ENCODE peak calls at places on chromosomes 13 and 19, in eight cellular contexts. One of them, this sample, is unnamed.

GRCh38 chr13:69044629-69045028 is 1063.0 kb upstream of the ATXN8OS start:
- DNase-seq in lung: no peak
- DNase-seq in testis: no peak
- DNase-seq in cardiac muscle cell: no peak
- DNase-seq in Peyer's patch: no peak
- DNase-seq in adrenal gland: no peak
- DNase-seq in left lung: no peak
- DNase-seq in aorta: no peak
- DNase-seq in this sample: no peak

GRCh38 chr19:35901854-35902661 is at the start of gene HCST:
- DNase-seq in lung: no peak
- DNase-seq in testis: no peak
- DNase-seq in cardiac muscle cell: no peak
- DNase-seq in Peyer's patch: peak; percentile 71
- DNase-seq in adrenal gland: no peak
- DNase-seq in left lung: peak; percentile 42
- DNase-seq in aorta: no peak
- DNase-seq in this sample: peak; percentile 34

GRCh38 chr19:16366433-16367268 is 42.0 kb downstream of the KLF2 start:
- DNase-seq in lung: no peak
- DNase-seq in testis: peak; percentile 66
- DNase-seq in cardiac muscle cell: no peak
- DNase-seq in Peyer's patch: peak; percentile 60
- DNase-seq in adrenal gland: no peak
- DNase-seq in left lung: no peak
- DNase-seq in aorta: peak; percentile 55
- DNase-seq in this sample: no peak

GRCh38 chr19:34336781-34337271 is 28.2 kb upstream of the GPI start:
- DNase-seq in lung: no peak
- DNase-seq in testis: peak; percentile 31
- DNase-seq in cardiac muscle cell: peak; percentile 65
- DNase-seq in Peyer's patch: no peak
- DNase-seq in adrenal gland: no peak
- DNase-seq in left lung: no peak
- DNase-seq in aorta: no peak
- DNase-seq in this sample: no peak

GRCh38 chr13:50942630-50943311 is 33.2 kb downstream of the RNASEH2B start:
- DNase-seq in lung: no peak
- DNase-seq in testis: no peak
- DNase-seq in cardiac muscle cell: no peak
- DNase-seq in Peyer's patch: no peak
- DNase-seq in adrenal gland: no peak
- DNase-seq in left lung: no peak
- DNase-seq in aorta: no peak
- DNase-seq in this sample: no peak

GRCh38 chr13:93561553-93561952 is 334.9 kb downstream of the GPC6 start:
- DNase-seq in lung: no peak
- DNase-seq in testis: no peak
- DNase-seq in cardiac muscle cell: no peak
- DNase-seq in Peyer's patch: no peak
- DNase-seq in adrenal gland: no peak
- DNase-seq in left lung: no peak
- DNase-seq in aorta: no peak
- DNase-seq in this sample: no peak

GRCh38 chr19:17677002-17677401 is 11.2 kb downstream of the UNC13A start:
- DNase-seq in lung: no peak
- DNase-seq in testis: no peak
- DNase-seq in cardiac muscle cell: peak; percentile 20
- DNase-seq in Peyer's patch: no peak
- DNase-seq in adrenal gland: no peak
- DNase-seq in left lung: no peak
- DNase-seq in aorta: no peak
- DNase-seq in this sample: peak; percentile 55

GRCh38 chr13:34750078-34750703 is 191.9 kb upstream of the NBEA start:
- DNase-seq in lung: no peak
- DNase-seq in testis: peak; percentile 58
- DNase-seq in cardiac muscle cell: peak; percentile 7
- DNase-seq in Peyer's patch: no peak
- DNase-seq in adrenal gland: peak; percentile 24
- DNase-seq in left lung: no peak
- DNase-seq in aorta: no peak
- DNase-seq in this sample: no peak

GRCh38 chr13:19845758-19846157 is 17.7 kb downstream of the ZMYM5 start:
- DNase-seq in lung: no peak
- DNase-seq in testis: no peak
- DNase-seq in cardiac muscle cell: no peak
- DNase-seq in Peyer's patch: no peak
- DNase-seq in adrenal gland: peak; percentile 36
- DNase-seq in left lung: no peak
- DNase-seq in aorta: no peak
- DNase-seq in this sample: no peak

GRCh38 chr19:10289167-10289835 is 451 bp upstream of the ICAM5 start:
- DNase-seq in lung: peak; percentile 72
- DNase-seq in testis: no peak
- DNase-seq in cardiac muscle cell: peak; percentile 77
- DNase-seq in Peyer's patch: peak; percentile 48
- DNase-seq in adrenal gland: no peak
- DNase-seq in left lung: peak; percentile 69
- DNase-seq in aorta: no peak
- DNase-seq in this sample: peak; percentile 75

GRCh38 chr19:55472463-55472862 is 4.0 kb upstream of the ZNF628 start:
- DNase-seq in lung: no peak
- DNase-seq in testis: no peak
- DNase-seq in cardiac muscle cell: no peak
- DNase-seq in Peyer's patch: no peak
- DNase-seq in adrenal gland: no peak
- DNase-seq in left lung: no peak
- DNase-seq in aorta: no peak
- DNase-seq in this sample: no peak

GRCh38 chr13:23828866-23829265 is 60.3 kb downstream of the MIPEP start:
- DNase-seq in lung: no peak
- DNase-seq in testis: no peak
- DNase-seq in cardiac muscle cell: no peak
- DNase-seq in Peyer's patch: no peak
- DNase-seq in adrenal gland: no peak
- DNase-seq in left lung: no peak
- DNase-seq in aorta: no peak
- DNase-seq in this sample: no peak

GRCh38 chr19:15702590-15702930 is 25.3 kb upstream of the OR10H2 start:
- DNase-seq in lung: peak; percentile 74
- DNase-seq in testis: peak; percentile 65
- DNase-seq in cardiac muscle cell: no peak
- DNase-seq in Peyer's patch: peak; percentile 34
- DNase-seq in adrenal gland: peak; percentile 47
- DNase-seq in left lung: peak; percentile 42
- DNase-seq in aorta: peak; percentile 80
- DNase-seq in this sample: no peak

GRCh38 chr19:5232798-5233505 is 107.7 kb downstream of the PTPRS start:
- DNase-seq in lung: no peak
- DNase-seq in testis: no peak
- DNase-seq in cardiac muscle cell: no peak
- DNase-seq in Peyer's patch: no peak
- DNase-seq in adrenal gland: no peak
- DNase-seq in left lung: no peak
- DNase-seq in aorta: no peak
- DNase-seq in this sample: no peak
- H3K4me3 ChIP-seq in lung: no peak overlapping the region
- H3K4me3 ChIP-seq in testis: no peak overlapping the region
- H3K4me3 ChIP-seq in cardiac muscle cell: no peak overlapping the region
- H3K4me3 ChIP-seq in Peyer's patch: no peak overlapping the region
- H3K4me3 ChIP-seq in adrenal gland: no peak overlapping the region
- H3K4me3 ChIP-seq in left lung: no peak overlapping the region
- H3K4me3 ChIP-seq in aorta: no peak overlapping the region
- H3K4me3 ChIP-seq in this sample: no peak overlapping the region

GRCh38 chr19:39867133-39867532 is 21.0 kb upstream of the FBL start:
- DNase-seq in lung: no peak
- DNase-seq in testis: no peak
- DNase-seq in cardiac muscle cell: no peak
- DNase-seq in Peyer's patch: no peak
- DNase-seq in adrenal gland: no peak
- DNase-seq in left lung: no peak
- DNase-seq in aorta: peak; percentile 2
- DNase-seq in this sample: no peak
- H3K36me3 ChIP-seq in lung: no peaks in the 10 kb centered on the region
- H3K36me3 ChIP-seq in testis: no peaks in the 10 kb centered on the region
- H3K36me3 ChIP-seq in cardiac muscle cell: no peaks in the 10 kb centered on the region
- H3K36me3 ChIP-seq in Peyer's patch: no peaks in the 10 kb centered on the region
- H3K36me3 ChIP-seq in adrenal gland: no peaks in the 10 kb centered on the region
- H3K36me3 ChIP-seq in left lung: no peaks in the 10 kb centered on the region
- H3K36me3 ChIP-seq in aorta: no peaks in the 10 kb centered on the region
- H3K36me3 ChIP-seq in this sample: no peaks in the 10 kb centered on the region

GRCh38 chr19:45955905-45956608 is 17.6 kb downstream of the NOVA2 start:
- DNase-seq in lung: peak; percentile 46
- DNase-seq in testis: no peak
- DNase-seq in cardiac muscle cell: no peak
- DNase-seq in Peyer's patch: no peak
- DNase-seq in adrenal gland: no peak
- DNase-seq in left lung: no peak
- DNase-seq in aorta: peak; percentile 52
- DNase-seq in this sample: no peak

GRCh38 chr19:45952691-45953505 is 20.8 kb downstream of the NOVA2 start:
- DNase-seq in lung: no peak
- DNase-seq in testis: peak; percentile 86
- DNase-seq in cardiac muscle cell: peak; percentile 92
- DNase-seq in Peyer's patch: no peak
- DNase-seq in adrenal gland: peak; percentile 56
- DNase-seq in left lung: no peak
- DNase-seq in aorta: peak; percentile 86
- DNase-seq in this sample: peak; percentile 97

GRCh38 chr19:45953676-45954075 is 20.0 kb downstream of the NOVA2 start:
- DNase-seq in lung: no peak
- DNase-seq in testis: no peak
- DNase-seq in cardiac muscle cell: no peak
- DNase-seq in Peyer's patch: no peak
- DNase-seq in adrenal gland: no peak
- DNase-seq in left lung: no peak
- DNase-seq in aorta: no peak
- DNase-seq in this sample: no peak

GRCh38 chr19:45952341-45952690 is 21.3 kb downstream of the NOVA2 start:
- DNase-seq in lung: no peak
- DNase-seq in testis: no peak
- DNase-seq in cardiac muscle cell: no peak
- DNase-seq in Peyer's patch: no peak
- DNase-seq in adrenal gland: no peak
- DNase-seq in left lung: no peak
- DNase-seq in aorta: no peak
- DNase-seq in this sample: peak; percentile 84

GRCh38 chr19:45954132-45954531 is 19.5 kb downstream of the NOVA2 start:
- DNase-seq in lung: no peak
- DNase-seq in testis: no peak
- DNase-seq in cardiac muscle cell: no peak
- DNase-seq in Peyer's patch: no peak
- DNase-seq in adrenal gland: no peak
- DNase-seq in left lung: no peak
- DNase-seq in aorta: no peak
- DNase-seq in this sample: peak; percentile 41
- H3K27ac ChIP-seq in lung: no peak overlapping the region
- H3K27ac ChIP-seq in testis: no peak overlapping the region
- H3K27ac ChIP-seq in cardiac muscle cell: no peak overlapping the region
- H3K27ac ChIP-seq in Peyer's patch: no peak overlapping the region
- H3K27ac ChIP-seq in adrenal gland: no peak overlapping the region
- H3K27ac ChIP-seq in left lung: no peak overlapping the region
- H3K27ac ChIP-seq in aorta: no peak overlapping the region
- H3K27ac ChIP-seq in this sample: peak overlapping the region; percentile 96

GRCh38 chr13:42894765-42895181 is 97.3 kb downstream of the EPSTI1 start:
- DNase-seq in lung: no peak
- DNase-seq in testis: no peak
- DNase-seq in cardiac muscle cell: no peak
- DNase-seq in Peyer's patch: no peak
- DNase-seq in adrenal gland: peak; percentile 74
- DNase-seq in left lung: no peak
- DNase-seq in aorta: no peak
- DNase-seq in this sample: no peak

GRCh38 chr13:42893346-42893745 is 98.7 kb downstream of the EPSTI1 start:
- DNase-seq in lung: no peak
- DNase-seq in testis: no peak
- DNase-seq in cardiac muscle cell: no peak
- DNase-seq in Peyer's patch: no peak
- DNase-seq in adrenal gland: peak; percentile 42
- DNase-seq in left lung: no peak
- DNase-seq in aorta: no peak
- DNase-seq in this sample: no peak

GRCh38 chr13:42895781-42896180 is 96.3 kb downstream of the EPSTI1 start:
- DNase-seq in lung: no peak
- DNase-seq in testis: no peak
- DNase-seq in cardiac muscle cell: no peak
- DNase-seq in Peyer's patch: no peak
- DNase-seq in adrenal gland: no peak
- DNase-seq in left lung: no peak
- DNase-seq in aorta: no peak
- DNase-seq in this sample: no peak

GRCh38 chr13:42899266-42899665 is 92.8 kb downstream of the EPSTI1 start:
- DNase-seq in lung: no peak
- DNase-seq in testis: no peak
- DNase-seq in cardiac muscle cell: no peak
- DNase-seq in Peyer's patch: no peak
- DNase-seq in adrenal gland: no peak
- DNase-seq in left lung: no peak
- DNase-seq in aorta: no peak
- DNase-seq in this sample: no peak
- H3K4me3 ChIP-seq in lung: no peak overlapping the region
- H3K4me3 ChIP-seq in testis: no peak overlapping the region
- H3K4me3 ChIP-seq in cardiac muscle cell: no peak overlapping the region
- H3K4me3 ChIP-seq in Peyer's patch: no peak overlapping the region
- H3K4me3 ChIP-seq in adrenal gland: no peak overlapping the region
- H3K4me3 ChIP-seq in left lung: no peak overlapping the region
- H3K4me3 ChIP-seq in aorta: no peak overlapping the region
- H3K4me3 ChIP-seq in this sample: no peak overlapping the region

DNA sequence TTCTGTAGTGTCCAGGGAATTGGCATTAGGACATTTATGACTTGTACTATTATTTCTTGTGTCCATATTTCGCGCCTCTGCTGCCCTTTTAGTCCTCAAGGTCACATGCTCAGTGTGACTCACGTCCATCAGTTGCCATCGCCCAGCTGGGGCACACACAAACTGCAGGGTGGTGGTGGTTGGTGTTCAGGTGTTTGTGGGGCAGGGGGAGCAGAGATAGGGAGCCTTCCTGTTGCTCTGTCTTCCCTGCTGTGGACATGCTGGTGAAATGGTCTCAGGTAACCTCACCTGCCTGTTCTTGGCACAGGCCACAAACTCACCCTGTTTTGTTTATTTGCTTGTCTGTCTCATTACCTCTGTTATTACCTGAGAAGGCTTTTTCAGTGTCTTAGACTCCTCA is 22.4 kb downstream of the PRR12 start:
- DNase-seq in lung: no peak
- DNase-seq in testis: no peak
- DNase-seq in cardiac muscle cell: no peak
- DNase-seq in Peyer's patch: no peak
- DNase-seq in adrenal gland: peak; percentile 62
- DNase-seq in left lung: no peak
- DNase-seq in aorta: no peak
- DNase-seq in this sample: no peak
- H3K36me3 ChIP-seq in lung: peaks cover 48% of the 10 kb centered on the region
- H3K36me3 ChIP-seq in testis: no peaks in the 10 kb centered on the region
- H3K36me3 ChIP-seq in cardiac muscle cell: peaks cover 22% of the 10 kb centered on the region
- H3K36me3 ChIP-seq in Peyer's patch: no peaks in the 10 kb centered on the region
- H3K36me3 ChIP-seq in adrenal gland: peaks cover 58% of the 10 kb centered on the region
- H3K36me3 ChIP-seq in left lung: no peaks in the 10 kb centered on the region
- H3K36me3 ChIP-seq in aorta: peaks cover 6% of the 10 kb centered on the region
- H3K36me3 ChIP-seq in this sample: peaks cover 75% of the 10 kb centered on the region

GRCh38 chr13:30776661-30777060 is 41.3 kb downstream of the ALOX5AP start:
- DNase-seq in lung: no peak
- DNase-seq in testis: no peak
- DNase-seq in cardiac muscle cell: no peak
- DNase-seq in Peyer's patch: no peak
- DNase-seq in adrenal gland: no peak
- DNase-seq in left lung: no peak
- DNase-seq in aorta: no peak
- DNase-seq in this sample: no peak
- H3K27ac ChIP-seq in lung: no peak overlapping the region
- H3K27ac ChIP-seq in testis: no peak overlapping the region
- H3K27ac ChIP-seq in cardiac muscle cell: no peak overlapping the region
- H3K27ac ChIP-seq in Peyer's patch: no peak overlapping the region
- H3K27ac ChIP-seq in adrenal gland: no peak overlapping the region
- H3K27ac ChIP-seq in left lung: no peak overlapping the region
- H3K27ac ChIP-seq in aorta: no peak overlapping the region
- H3K27ac ChIP-seq in this sample: no peak overlapping the region